ENCODE peak calls at places on chromosomes 5 and 9, in four cellular contexts. W is right atrium auricular region, Y is amygdala, K is Right ventricle myocardium inferior. T is an unnamed sample.

GRCh38 chr5:176133289-176133870 is 104.8 kb upstream of the SIMC1 start:
- DNase-seq in W (no peak), Y (no peak), K (no peak), T (peak)

GRCh38 chr5:145506451-145506850 is 328.7 kb downstream of the PRELID2 start:
- DNase-seq in W (no peak), Y (no peak), K (no peak), T (no peak)

GRCh38 chr5:38607930-38608545 is 51.6 kb upstream of the LIFR start:
- DNase-seq in W (no peak), Y (no peak), K (no peak), T (peak)

GRCh38 chr5:168334161-168335094 is 43.0 kb downstream of the WWC1 start:
- DNase-seq in W (no peak), Y (no peak), K (no peak), T (no peak)

GRCh38 chr5:10689391-10690081 is 71.5 kb downstream of the DAP start:
- DNase-seq in W (no peak), Y (no peak), K (no peak), T (peak)

GRCh38 chr9:88312517-88313103 is 75.6 kb upstream of the SPIN1 start:
- DNase-seq in W (no peak), Y (no peak), K (no peak), T (no peak)

GRCh38 chr5:179318193-179318955 is 26.9 kb downstream of the ADAMTS2 start:
- DNase-seq in W (no peak), Y (no peak), K (no peak), T (no peak)

GRCh38 chr5:79845448-79846197 is 145.4 kb downstream of the MTX3 start:
- DNase-seq in W (peak), Y (no peak), K (no peak), T (peak)

GRCh38 chr5:125550237-125550636 is 803.8 kb upstream of the ZNF608 start:
- DNase-seq in W (no peak), Y (no peak), K (no peak), T (no peak)

GRCh38 chr9:77402286-77402685 is 225.0 kb downstream of the VPS13A start:
- DNase-seq in W (no peak), Y (no peak), K (no peak), T (no peak)

GRCh38 chr5:71576241-71576640 is 10.9 kb upstream of the MCCC2 start:
- DNase-seq in W (no peak), Y (no peak), K (no peak), T (no peak)

GRCh38 chr5:206406-206805 is 11.5 kb downstream of the CCDC127 start:
- DNase-seq in W (no peak), Y (no peak), K (no peak), T (no peak)

GRCh38 chr5:135484563-135485157 is 32.5 kb upstream of the TIFAB start:
- DNase-seq in W (no peak), Y (no peak), K (no peak), T (peak)

GRCh38 chr5:177249761-177250537 is 53.6 kb downstream of the RAB24 start:
- DNase-seq in W (no peak), Y (no peak), K (no peak), T (no peak)

GRCh38 chr5:175162036-175162435 is 281.9 kb downstream of the DRD1 start:
- DNase-seq in W (no peak), Y (no peak), K (no peak), T (peak)

GRCh38 chr9:89149726-89150125 is 28.9 kb downstream of the SHC3 start:
- DNase-seq in W (no peak), Y (no peak), K (no peak), T (no peak)

GRCh38 chr5:150138551-150139265 is 16.9 kb downstream of the PDGFRB start:
- DNase-seq in W (peak), Y (no peak), K (peak), T (no peak)

GRCh38 chr9:8855046-8855445 is 1055.5 kb upstream of the DMAC1 start:
- DNase-seq in W (no peak), Y (no peak), K (no peak), T (peak)

T was measured in DMS53.